ENCODE peak calls at places on chromosomes 7 and 10, in six cellular contexts. C, R, U, V, X and B are unnamed samples. For H3K4me1, the result is how much of the 10 kb centered on the place peaks cover.

GRCh38 chr7:22387583-22387982 is 30.6 kb upstream of the RAPGEF5 start:
- DNase-seq in C (no peak), R (no peak), U (peak), V (no peak), X (no peak), B (no peak)

GRCh38 chr10:69837261-69837660 is 35.6 kb downstream of the COL13A1 start:
- DNase-seq in C (no peak), R (no peak), U (no peak), V (no peak), X (no peak), B (no peak)

GRCh38 chr7:26375604-26376207 is 84.0 kb downstream of the SNX10 start:
- DNase-seq in C (no peak), R (no peak), U (no peak), V (no peak), X (no peak), B (no peak)

GRCh38 chr10:15715619-15716227 is 4.0 kb downstream of the ITGA8 start:
- DNase-seq in C (no peak), R (no peak), U (no peak), V (no peak), X (no peak), B (no peak)

GRCh38 chr10:56622335-56622973 is 261.4 kb upstream of the ZWINT start:
- DNase-seq in C (no peak), R (no peak), U (no peak), V (no peak), X (no peak), B (no peak)

GRCh38 chr7:28155019-28155660 is 25.5 kb downstream of the JAZF1 start:
- DNase-seq in C (no peak), R (no peak), U (no peak), V (no peak), X (no peak), B (no peak)

GRCh38 chr7:133545613-133546012 is 292.7 kb downstream of the EXOC4 start:
- DNase-seq in C (no peak), R (no peak), U (no peak), V (no peak), X (no peak), B (no peak)

GRCh38 chr10:23291551-23292334 is 52.9 kb downstream of the C10orf67 start:
- DNase-seq in C (no peak), R (no peak), U (no peak), V (no peak), X (no peak), B (no peak)

GRCh38 chr7:114819629-114820362 is 102.1 kb upstream of the MDFIC start:
- DNase-seq in C (no peak), R (no peak), U (no peak), V (no peak), X (peak), B (no peak)

GRCh38 chr7:152893801-152894294 is 134.3 kb downstream of the ACTR3B start:
- DNase-seq in C (no peak), R (no peak), U (no peak), V (no peak), X (no peak), B (no peak)

GRCh38 chr10:30583778-30584415 is 45.7 kb downstream of the LYZL2 start:
- DNase-seq in C (peak), R (peak), U (peak), V (peak), X (peak), B (peak)

GRCh38 chr7:155198901-155199845 is 98.5 kb upstream of the INSIG1 start:
- DNase-seq in C (no peak), R (no peak), U (no peak), V (no peak), X (no peak), B (no peak)

GRCh38 chr10:86361134-86362128 is 5.2 kb downstream of the GRID1 start:
- DNase-seq in C (peak), R (no peak), U (peak), V (peak), X (peak), B (peak)

GRCh38 chr10:17562572-17562971 is 54.6 kb downstream of the HACD1 start:
- DNase-seq in C (no peak), R (no peak), U (no peak), V (no peak), X (no peak), B (no peak)

GRCh38 chr10:77925795-77926565 is 575 bp downstream of the DLG5 start:
- DNase-seq in C (peak), R (no peak), U (peak), V (peak), X (peak), B (peak)

GRCh38 chr10:124498071-124498470 is 36.4 kb downstream of the LHPP start:
- DNase-seq in C (no peak), R (no peak), U (no peak), V (no peak), X (no peak), B (no peak)
- H3K27ac ChIP-seq in C (no peak), R (no peak), U (no peak), V (no peak), X (no peak), B (no peak)

GRCh38 chr10:28556142-28556541 is 23.2 kb downstream of the WAC start:
- DNase-seq in C (no peak), R (no peak), U (no peak), V (no peak), X (no peak), B (no peak)
- H3K4me1 ChIP-seq in C (under half), R (under half), U (under half), V (under half), X (half or more), B (half or more)

GRCh38 chr7:44534501-44534900 is 6.6 kb downstream of the NPC1L1 start:
- DNase-seq in C (no peak), R (no peak), U (no peak), V (no peak), X (no peak), B (no peak)
- TF ChIP-seq CTCF in C (peak), R (peak), U (peak), V (peak), X (no peak), B (peak)

GRCh38 chr10:133279266-133279960 is 2.7 kb upstream of the ADAM8 start:
- DNase-seq in C (no peak), R (no peak), U (no peak), V (no peak), X (no peak), B (no peak)
- H3K27ac ChIP-seq in C (no peak), R (no peak), U (no peak), V (no peak), X (no peak), B (peak)

GRCh38 chr10:11157292-11158052 is 139.8 kb downstream of the CELF2 start:
- DNase-seq in C (no peak), R (no peak), U (no peak), V (no peak), X (no peak), B (no peak)

GRCh38 chr10:11154809-11155208 is 137.1 kb downstream of the CELF2 start:
- DNase-seq in C (no peak), R (no peak), U (no peak), V (no peak), X (no peak), B (no peak)

GRCh38 chr10:11154333-11154732 is 136.7 kb downstream of the CELF2 start:
- DNase-seq in C (no peak), R (no peak), U (no peak), V (no peak), X (no peak), B (no peak)

GRCh38 chr10:11158080-11158479 is 140.4 kb downstream of the CELF2 start:
- DNase-seq in C (no peak), R (no peak), U (no peak), V (no peak), X (no peak), B (no peak)

DNA sequence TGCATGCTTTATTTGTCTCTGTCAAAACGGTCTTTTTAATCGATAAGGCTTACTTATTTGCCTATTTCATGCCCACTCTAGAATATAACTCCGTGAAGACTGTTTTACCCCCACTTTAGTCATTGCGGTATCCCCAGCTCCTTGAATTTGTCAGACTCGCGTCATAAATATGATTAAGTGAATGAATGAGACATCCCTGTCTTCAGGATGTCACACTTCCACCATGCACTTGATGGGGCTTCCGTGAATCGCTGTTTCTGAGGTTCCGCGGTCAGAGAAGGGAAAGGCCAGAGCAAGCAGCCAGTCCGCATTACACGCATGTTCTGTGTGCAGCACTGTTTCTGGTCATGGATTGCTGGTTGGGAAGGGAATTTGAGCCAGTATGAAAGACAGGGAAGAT is 138.8 kb downstream of the CELF2 start:
- DNase-seq in C (no peak), R (no peak), U (no peak), V (no peak), X (no peak), B (no peak)
- H3K4me1 ChIP-seq in C (under half), R (under half), U (under half), V (under half), X (under half), B (under half)

GRCh38 chr7:2804227-2804763 is 39.8 kb downstream of the GNA12 start:
- DNase-seq in C (no peak), R (no peak), U (no peak), V (no peak), X (no peak), B (no peak)
- TF ChIP-seq CTCF in C (no peak), R (no peak), U (no peak), V (no peak), X (no peak), B (no peak)

GRCh38 chr7:41010418-41010817 is 692.5 kb downstream of the INHBA start:
- DNase-seq in C (peak), R (no peak), U (peak), V (peak), X (peak), B (no peak)

GRCh38 chr7:41010967-41011366 is 691.9 kb downstream of the INHBA start:
- DNase-seq in C (peak), R (no peak), U (no peak), V (peak), X (peak), B (no peak)

GRCh38 chr7:41007351-41007751 is 695.5 kb downstream of the INHBA start:
- DNase-seq in C (no peak), R (no peak), U (peak), V (no peak), X (no peak), B (no peak)

GRCh38 chr7:41013117-41013516 is 689.8 kb downstream of the INHBA start:
- DNase-seq in C (no peak), R (no peak), U (no peak), V (no peak), X (no peak), B (no peak)
- H3K27ac ChIP-seq in C (no peak), R (no peak), U (no peak), V (no peak), X (no peak), B (no peak)

GRCh38 chr10:110211455-110211843 is 4.0 kb downstream of the MXI1 start:
- DNase-seq in C (no peak), R (no peak), U (no peak), V (no peak), X (no peak), B (no peak)

GRCh38 chr10:110208614-110209398 is 1.4 kb downstream of the MXI1 start:
- DNase-seq in C (peak), R (peak), U (peak), V (peak), X (peak), B (peak)

GRCh38 chr10:110210663-110211454 is 3.5 kb downstream of the MXI1 start:
- DNase-seq in C (peak), R (peak), U (peak), V (peak), X (peak), B (peak)

GRCh38 chr10:110209399-110209925 is 2.1 kb downstream of the MXI1 start:
- DNase-seq in C (peak), R (no peak), U (peak), V (no peak), X (peak), B (peak)

DNA sequence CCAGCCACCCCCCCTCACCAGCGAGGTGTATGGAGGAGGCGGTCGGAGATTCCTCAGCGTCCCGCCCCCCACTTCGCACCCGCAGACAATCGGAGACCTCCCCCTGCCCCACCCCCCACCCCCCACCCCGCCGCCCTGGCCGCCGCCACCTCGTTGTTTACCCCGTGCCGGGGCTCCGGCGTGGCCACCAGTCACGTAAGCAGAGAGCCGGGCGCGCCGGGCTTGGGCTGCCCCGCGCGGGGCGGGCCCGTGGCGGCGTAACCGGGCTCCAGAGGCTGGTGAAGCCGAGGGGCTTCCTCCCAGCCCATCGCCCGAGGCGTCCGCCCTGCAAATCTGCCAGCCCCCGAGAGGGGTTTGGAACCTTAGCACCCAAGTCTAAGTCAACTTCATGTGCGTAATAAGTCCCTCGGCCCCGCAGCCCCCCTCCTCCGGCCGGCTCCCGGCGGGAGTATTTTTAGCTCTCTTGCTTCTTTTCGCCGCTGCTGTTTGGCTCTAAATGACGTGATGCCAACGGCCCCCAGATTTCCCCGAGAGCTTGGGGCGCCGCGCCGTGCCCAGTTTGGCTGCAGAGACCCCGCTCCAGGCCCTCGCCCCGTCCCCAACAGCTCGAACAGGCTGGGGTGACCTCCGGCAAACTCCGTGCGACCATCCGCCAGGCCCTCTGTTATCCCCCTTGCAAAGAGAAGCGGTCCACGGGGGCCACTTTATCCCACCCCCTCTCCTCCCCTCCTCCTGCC is 2.7 kb downstream of the MXI1 start:
- DNase-seq in C (peak), R (peak), U (no peak), V (peak), X (peak), B (peak)
- H3K4me1 ChIP-seq in C (under half), R (under half), U (under half), V (under half), X (under half), B (under half)